ENCODE peak calls at places on chromosome 15, in five cellular contexts. Y is mesendoderm, W is WTC11, R is Calu3, L is HEK293T. Q is an unnamed sample.

GRCh38 chr15:76401285-76401684 is 64.7 kb downstream of the ISL2 start:
- DNase-seq in R (no peak), L (no peak), W (no peak), Y (no peak), Q (no peak)

GRCh38 chr15:65412556-65412955 is 10.2 kb downstream of the IGDCC4 start:
- DNase-seq in R (no peak), Y (no peak), W (no peak), L (no peak), Q (no peak)

GRCh38 chr15:32677238-32677750 is 35.8 kb downstream of the SCG5 start:
- DNase-seq in W (no peak), Y (no peak), R (no peak), L (no peak), Q (no peak)

GRCh38 chr15:78243491-78243941 is 9.2 kb upstream of the ACSBG1 start:
- DNase-seq in R (peak; percentile 42), L (no peak), W (peak; percentile 66), Y (peak; percentile 80), Q (no peak)

GRCh38 chr15:65638681-65639089 is 16.9 kb downstream of the SLC24A1 start:
- DNase-seq in Y (peak; percentile 87), R (peak; percentile 58), W (no peak), L (peak; percentile 78), Q (no peak)

GRCh38 chr15:25504307-25504706 is 65.5 kb upstream of the UBE3A start:
- DNase-seq in Y (no peak), L (no peak), R (no peak), W (no peak), Q (no peak)

GRCh38 chr15:88775776-88776175 is 27.5 kb upstream of the ACAN start:
- DNase-seq in R (no peak), Y (no peak), L (no peak), W (no peak), Q (no peak)

GRCh38 chr15:31338879-31339557 is 12.4 kb downstream of the KLF13 start:
- DNase-seq in W (no peak), Y (peak; percentile 65), L (no peak), R (no peak), Q (peak; percentile 90)

GRCh38 chr15:40489274-40490175 is 18.7 kb downstream of the CHST14 start:
- DNase-seq in R (no peak), L (no peak), Y (no peak), W (no peak), Q (no peak)

GRCh38 chr15:93109370-93110105 is 20.5 kb upstream of the RGMA start:
- DNase-seq in W (peak; percentile 57), Y (peak; percentile 69), L (no peak), R (no peak), Q (no peak)

GRCh38 chr15:70299931-70300858 is 202.5 kb upstream of the TLE3 start:
- DNase-seq in R (no peak), L (no peak), Y (peak; percentile 62), W (no peak), Q (no peak)

GRCh38 chr15:83443076-83443847 is 3.9 kb upstream of the SH3GL3 start:
- DNase-seq in W (no peak), R (no peak), Y (no peak), L (no peak), Q (no peak)

GRCh38 chr15:99954361-99955180 is 221.3 kb upstream of the LYSMD4 start:
- DNase-seq in L (no peak), Y (peak; percentile 34), W (no peak), R (no peak), Q (peak; percentile 69)

GRCh38 chr15:72916939-72917338 is 133.4 kb upstream of the ADPGK start:
- DNase-seq in Y (no peak), L (no peak), R (peak; percentile 41), W (no peak), Q (no peak)

GRCh38 chr15:65318870-65319356 is 14.4 kb downstream of the RNU5B-1 start:
- DNase-seq in Y (peak; percentile 88), R (peak; percentile 88), W (peak; percentile 89), L (peak; percentile 89), Q (peak; percentile 87)

GRCh38 chr15:69887018-69887417 is 210.7 kb downstream of the TLE3 start:
- DNase-seq in W (no peak), R (no peak), L (no peak), Y (no peak), Q (no peak)

GRCh38 chr15:68389041-68389930 is 42.7 kb downstream of the ITGA11 start:
- DNase-seq in W (peak; percentile 12), L (no peak), Y (peak; percentile 40), R (no peak), Q (peak; percentile 33)

GRCh38 chr15:59524331-59524731 is 86.3 kb downstream of the FAM81A start:
- DNase-seq in W (no peak), R (no peak), L (no peak), Y (no peak), Q (peak; percentile 78)

GRCh38 chr15:67578020-67578600 is 35.6 kb downstream of the MAP2K5 start:
- DNase-seq in L (no peak), W (no peak), R (no peak), Y (no peak), Q (no peak)

GRCh38 chr15:71390101-71390500 is 274.8 kb downstream of the THSD4 start:
- DNase-seq in W (no peak), R (no peak), Y (no peak), L (no peak), Q (no peak)

GRCh38 chr15:63915888-63916731 is 82.4 kb upstream of the HERC1 start:
- DNase-seq in W (peak; percentile 31), Y (peak; percentile 73), R (peak; percentile 25), L (peak; percentile 50), Q (no peak)

GRCh38 chr15:91908401-91908800 is 54.9 kb downstream of the SLCO3A1 start:
- DNase-seq in W (no peak), Y (no peak), L (no peak), R (no peak), Q (no peak)

GRCh38 chr15:90463381-90463780 is 66.3 kb upstream of the CRTC3 start:
- DNase-seq in Y (no peak), L (no peak), W (no peak), R (no peak), Q (no peak)

GRCh38 chr15:94893091-94893490 is 661.7 kb downstream of the MCTP2 start:
- DNase-seq in R (no peak), W (no peak), L (no peak), Y (no peak), Q (no peak)

GRCh38 chr15:36313881-36314280 is 265.5 kb upstream of the CDIN1 start:
- DNase-seq in R (no peak), W (no peak), Y (peak; percentile 2), L (no peak), Q (no peak)

GRCh38 chr15:91055548-91056331 is 33.3 kb upstream of the VPS33B start:
- DNase-seq in Y (peak; percentile 73), R (peak; percentile 81), L (peak; percentile 84), W (peak; percentile 74), Q (no peak)

GRCh38 chr15:80581976-80582375 is 113.1 kb upstream of the ABHD17C start:
- DNase-seq in L (no peak), Y (no peak), R (no peak), W (no peak), Q (peak; percentile 47)

GRCh38 chr15:80967451-80967850 is 22.2 kb downstream of the MESD start:
- DNase-seq in R (no peak), W (peak; percentile 71), L (no peak), Y (peak; percentile 96), Q (no peak)

GRCh38 chr15:32979710-32980109 is 214.8 kb downstream of the FMN1 start:
- DNase-seq in W (no peak), L (no peak), Y (no peak), R (no peak), Q (no peak)

GRCh38 chr15:77415450-77416448 is 4.2 kb downstream of the PEAK1 start:
- DNase-seq in Y (no peak), W (no peak), R (no peak), L (no peak), Q (no peak)

GRCh38 chr15:51076142-51076897 is 18.4 kb downstream of the TNFAIP8L3 start:
- DNase-seq in R (no peak), L (no peak), Y (no peak), W (no peak), Q (no peak)

Q was measured in cardiac septum.